ENCODE peak calls at places on chromosomes 5 and 9, in ten cellular contexts. J, N, R, Y, A, F, P, I, D and L are unnamed samples.

GRCh38 chr9:37944671-37945481 is 40.9 kb upstream of the SLC25A51 start:
- DNase-seq in D (no peak), I (no peak), F (no peak), N (no peak), J (no peak), P (no peak), Y (peak), R (no peak), A (no peak), L (no peak)

GRCh38 chr5:135208555-135209494 is 174.8 kb upstream of the PITX1 start:
- DNase-seq in Y (peak), A (peak), D (no peak), J (no peak), R (peak), P (peak), F (peak), I (no peak), N (peak), L (no peak)

GRCh38 chr5:179232091-179232490 is 113.2 kb downstream of the ADAMTS2 start:
- DNase-seq in A (no peak), N (no peak), Y (no peak), R (peak), J (no peak), F (no peak), D (no peak), P (peak), I (no peak), L (no peak)

GRCh38 chr9:109246533-109246932 is 74.3 kb downstream of the EPB41L4B start:
- DNase-seq in R (no peak), P (no peak), J (no peak), I (no peak), F (no peak), A (no peak), Y (no peak), N (no peak), D (no peak), L (no peak)

GRCh38 chr9:95505676-95506437 is 10.9 kb downstream of the PTCH1 start:
- DNase-seq in R (peak), A (no peak), D (peak), J (peak), F (peak), N (peak), I (peak), Y (peak), P (peak), L (peak)

GRCh38 chr5:28269978-28270377 is 1231.6 kb upstream of the CDH9 start:
- DNase-seq in N (no peak), F (no peak), P (no peak), J (no peak), Y (no peak), D (no peak), I (no peak), A (no peak), R (no peak), L (no peak)

GRCh38 chr5:170147051-170147785 is 41.5 kb downstream of the FOXI1 start:
- DNase-seq in Y (no peak), I (no peak), J (no peak), P (no peak), A (no peak), R (no peak), N (no peak), D (no peak), F (no peak), L (no peak)

GRCh38 chr9:21450733-21451394 is 10.6 kb downstream of the IFNA1 start:
- DNase-seq in N (no peak), J (no peak), I (no peak), Y (peak), A (no peak), F (peak), D (no peak), R (no peak), P (no peak), L (no peak)

GRCh38 chr5:129053438-129053837 is 41.1 kb upstream of the ISOC1 start:
- DNase-seq in J (no peak), I (no peak), Y (no peak), A (no peak), R (no peak), D (no peak), P (no peak), N (no peak), F (no peak), L (no peak)

GRCh38 chr9:133823189-133824105 is 85.3 kb upstream of the SARDH start:
- DNase-seq in I (no peak), N (no peak), F (no peak), A (no peak), D (no peak), J (no peak), Y (no peak), R (peak), P (no peak), L (no peak)

GRCh38 chr9:86667307-86667706 is 280.0 kb downstream of the GAS1 start:
- DNase-seq in Y (peak), F (no peak), D (no peak), J (no peak), P (no peak), R (no peak), A (no peak), N (no peak), I (no peak), L (no peak)

GRCh38 chr5:181235689-181236366 is 7.9 kb downstream of the RACK1 start:
- DNase-seq in D (no peak), I (no peak), P (no peak), Y (no peak), N (no peak), R (no peak), J (no peak), F (no peak), A (no peak), L (no peak)

GRCh38 chr9:21081451-21081850 is 3.7 kb upstream of the IFNB1 start:
- DNase-seq in Y (no peak), R (no peak), J (no peak), A (no peak), D (no peak), I (no peak), N (no peak), P (no peak), F (no peak), L (no peak)

GRCh38 chr9:130064621-130065020 is 10.9 kb downstream of the GPR107 start:
- DNase-seq in D (no peak), F (no peak), P (no peak), N (no peak), A (no peak), Y (no peak), R (no peak), I (no peak), J (no peak), L (no peak)

GRCh38 chr9:32875242-32875641 is 91.9 kb downstream of the TMEM215 start:
- DNase-seq in J (no peak), P (no peak), N (no peak), A (no peak), R (no peak), Y (no peak), F (no peak), I (no peak), D (no peak), L (no peak)

GRCh38 chr9:32875748-32876147 is 92.4 kb downstream of the TMEM215 start:
- DNase-seq in P (no peak), R (no peak), F (no peak), Y (no peak), J (no peak), I (no peak), D (no peak), A (no peak), N (no peak), L (no peak)

GRCh38 chr9:32869404-32869803 is 86.1 kb downstream of the TMEM215 start:
- DNase-seq in R (no peak), Y (no peak), D (no peak), I (no peak), N (no peak), A (no peak), J (no peak), F (no peak), P (no peak), L (no peak)

GRCh38 chr9:32873546-32873945 is 90.2 kb downstream of the TMEM215 start:
- DNase-seq in F (no peak), N (no peak), D (no peak), R (no peak), I (no peak), Y (peak), P (no peak), A (no peak), J (no peak), L (no peak)

DNA sequence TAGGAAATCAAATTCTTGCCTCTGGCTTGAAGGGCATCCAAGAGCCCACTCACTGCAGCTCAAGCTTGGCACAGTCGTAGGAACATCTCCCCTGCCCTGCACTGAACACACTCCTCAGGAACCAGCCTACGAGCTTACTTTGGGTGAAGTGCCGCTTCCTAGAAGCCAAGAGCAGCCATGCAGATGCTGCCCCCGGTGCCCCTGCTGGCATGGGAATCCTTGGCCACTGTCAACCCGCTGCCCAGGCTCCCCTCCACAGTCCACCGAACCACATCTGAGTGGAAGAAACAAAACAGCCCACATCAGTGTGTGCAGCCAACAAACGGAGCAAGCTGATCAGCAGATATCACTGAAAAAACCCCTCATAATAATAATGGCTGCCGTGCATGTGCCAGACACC is 89.8 kb downstream of the TMEM215 start:
- DNase-seq in I (no peak), D (no peak), R (no peak), N (no peak), A (no peak), Y (no peak), J (no peak), P (no peak), F (no peak), L (no peak)
- TF ChIP-seq CTCF in I (no peak), D (no peak), R (no peak), N (no peak), A (no peak), Y (no peak), J (no peak), P (no peak), F (no peak), L (no peak)

GRCh38 chr5:67375606-67376005 is 179.0 kb upstream of the CD180 start:
- DNase-seq in Y (no peak), J (no peak), A (no peak), D (no peak), R (no peak), F (no peak), P (no peak), N (no peak), I (no peak), L (no peak)
- TF ChIP-seq CTCF in Y (peak), J (no peak), A (no peak), D (no peak), R (no peak), F (no peak), P (no peak), N (no peak), I (no peak), L (no peak)

GRCh38 chr9:126009047-126009446 is 261.9 kb downstream of the PBX3 start:
- DNase-seq in Y (peak), F (peak), R (no peak), P (no peak), J (no peak), N (no peak), I (no peak), D (no peak), A (no peak), L (no peak)
- TF ChIP-seq CTCF in Y (peak), F (no peak), R (no peak), P (no peak), J (no peak), N (peak), I (peak), D (no peak), A (no peak), L (no peak)

GRCh38 chr5:150672237-150672883 is 11.3 kb downstream of the MYOZ3 start:
- DNase-seq in J (peak), A (no peak), D (peak), F (no peak), R (no peak), P (peak), Y (peak), N (peak), I (no peak), L (no peak)
- TF ChIP-seq CTCF in J (no peak), A (no peak), D (no peak), F (no peak), R (no peak), P (no peak), Y (no peak), N (no peak), I (no peak), L (no peak)

GRCh38 chr5:77867914-77868313 is 91.8 kb upstream of the TBCA start:
- DNase-seq in N (no peak), Y (no peak), J (no peak), R (no peak), F (no peak), I (no peak), P (no peak), A (no peak), D (no peak), L (no peak)
- TF ChIP-seq CTCF in N (no peak), Y (peak), J (no peak), R (no peak), F (no peak), I (no peak), P (no peak), A (no peak), D (no peak), L (no peak)

DNA sequence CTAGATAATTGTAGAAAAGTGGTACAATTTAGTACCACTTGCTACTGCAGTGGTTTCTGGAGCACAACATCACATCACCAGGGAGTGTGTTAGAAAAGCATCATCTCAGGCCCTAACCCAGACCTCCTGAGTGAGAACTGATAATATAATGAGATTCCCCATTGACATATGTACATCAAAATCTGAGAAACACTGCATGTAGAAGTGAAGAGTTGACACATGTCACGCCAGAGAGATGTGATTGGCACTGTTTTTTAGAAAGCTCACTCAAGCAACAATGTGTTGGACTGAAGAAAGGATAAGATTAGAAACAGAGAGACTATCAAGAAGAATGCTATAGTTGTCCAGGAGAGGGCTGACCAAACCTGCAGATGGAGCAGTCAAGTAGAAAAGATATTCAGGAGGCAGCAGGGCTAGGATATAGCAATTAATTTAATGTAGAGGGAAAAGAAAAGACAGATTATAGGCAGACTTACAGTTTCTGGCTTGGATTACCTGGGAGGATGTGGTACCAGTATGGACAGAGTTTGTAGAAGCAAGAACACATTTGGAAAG is 324.4 kb upstream of the ADAMTSL1 start:
- DNase-seq in J (no peak), R (no peak), I (no peak), F (no peak), D (no peak), Y (peak), N (no peak), P (no peak), A (no peak), L (no peak)
- TF ChIP-seq CTCF in J (no peak), R (peak), I (no peak), F (no peak), D (no peak), Y (no peak), N (no peak), P (no peak), A (no peak), L (no peak)

GRCh38 chr5:143023447-143024096 is 253.4 kb downstream of the ARHGAP26 start:
- DNase-seq in R (no peak), N (no peak), D (peak), J (peak), F (no peak), I (no peak), P (peak), A (no peak), Y (peak), L (no peak)
- TF ChIP-seq CTCF in R (no peak), N (no peak), D (no peak), J (no peak), F (no peak), I (no peak), P (no peak), A (no peak), Y (no peak), L (no peak)